ENCODE peak calls at places on chromosomes 7 and 10, in ten cellular contexts. One of them, this sample, is unnamed.

GRCh38 chr10:118799779-118800178 is 45.0 kb upstream of the CACUL1 start:
- DNase-seq in NCI-H774: no peak
- DNase-seq in IMR-90: peak; percentile 23
- DNase-seq in choroid plexus epithelial cell: peak; percentile 51
- DNase-seq in AG08396: no peak
- DNase-seq in NCI-H1105: no peak
- DNase-seq in cardiac fibroblast: peak; percentile 72
- DNase-seq in mesothelial cell of epicardium: no peak
- DNase-seq in PC-3: peak; percentile 71
- DNase-seq in sigmoid colon: no peak
- DNase-seq in this sample: no peak

GRCh38 chr7:48040944-48041664 is 5.8 kb downstream of the C7orf57 start:
- DNase-seq in NCI-H774: no peak
- DNase-seq in IMR-90: no peak
- DNase-seq in choroid plexus epithelial cell: no peak
- DNase-seq in AG08396: no peak
- DNase-seq in NCI-H1105: no peak
- DNase-seq in cardiac fibroblast: no peak
- DNase-seq in mesothelial cell of epicardium: no peak
- DNase-seq in PC-3: no peak
- DNase-seq in sigmoid colon: no peak
- DNase-seq in this sample: no peak

GRCh38 chr7:17384400-17384799 is 85.9 kb downstream of the AHR start:
- DNase-seq in NCI-H774: no peak
- DNase-seq in IMR-90: no peak
- DNase-seq in choroid plexus epithelial cell: no peak
- DNase-seq in AG08396: no peak
- DNase-seq in NCI-H1105: no peak
- DNase-seq in cardiac fibroblast: no peak
- DNase-seq in mesothelial cell of epicardium: no peak
- DNase-seq in PC-3: peak; percentile 49
- DNase-seq in sigmoid colon: no peak
- DNase-seq in this sample: no peak

GRCh38 chr10:121891103-121891502 is 36.7 kb downstream of the ATE1 start:
- DNase-seq in NCI-H774: no peak
- DNase-seq in IMR-90: no peak
- DNase-seq in choroid plexus epithelial cell: no peak
- DNase-seq in AG08396: no peak
- DNase-seq in NCI-H1105: no peak
- DNase-seq in cardiac fibroblast: no peak
- DNase-seq in mesothelial cell of epicardium: no peak
- DNase-seq in PC-3: no peak
- DNase-seq in sigmoid colon: no peak
- DNase-seq in this sample: no peak

GRCh38 chr7:96495751-96496216 is 173.9 kb upstream of the SLC25A13 start:
- DNase-seq in NCI-H774: peak; percentile 74
- DNase-seq in IMR-90: no peak
- DNase-seq in choroid plexus epithelial cell: no peak
- DNase-seq in AG08396: no peak
- DNase-seq in NCI-H1105: peak; percentile 74
- DNase-seq in cardiac fibroblast: no peak
- DNase-seq in mesothelial cell of epicardium: no peak
- DNase-seq in PC-3: peak; percentile 65
- DNase-seq in sigmoid colon: no peak
- DNase-seq in this sample: peak; percentile 87

GRCh38 chr10:89904755-89905154 is 203.4 kb downstream of the KIF20B start:
- DNase-seq in NCI-H774: no peak
- DNase-seq in IMR-90: no peak
- DNase-seq in choroid plexus epithelial cell: no peak
- DNase-seq in AG08396: no peak
- DNase-seq in NCI-H1105: no peak
- DNase-seq in cardiac fibroblast: peak; percentile 29
- DNase-seq in mesothelial cell of epicardium: no peak
- DNase-seq in PC-3: peak; percentile 32
- DNase-seq in sigmoid colon: no peak
- DNase-seq in this sample: no peak

GRCh38 chr10:110005716-110006115 is 2.1 kb upstream of the ADD3 start:
- DNase-seq in NCI-H774: no peak
- DNase-seq in IMR-90: peak; percentile 88
- DNase-seq in choroid plexus epithelial cell: peak; percentile 89
- DNase-seq in AG08396: peak; percentile 46
- DNase-seq in NCI-H1105: no peak
- DNase-seq in cardiac fibroblast: peak; percentile 85
- DNase-seq in mesothelial cell of epicardium: no peak
- DNase-seq in PC-3: no peak
- DNase-seq in sigmoid colon: peak; percentile 70
- DNase-seq in this sample: no peak

GRCh38 chr7:47796347-47796746 is 151.9 kb downstream of the PKD1L1 start:
- DNase-seq in NCI-H774: no peak
- DNase-seq in IMR-90: peak; percentile 59
- DNase-seq in choroid plexus epithelial cell: no peak
- DNase-seq in AG08396: no peak
- DNase-seq in NCI-H1105: no peak
- DNase-seq in cardiac fibroblast: no peak
- DNase-seq in mesothelial cell of epicardium: no peak
- DNase-seq in PC-3: no peak
- DNase-seq in sigmoid colon: no peak
- DNase-seq in this sample: no peak

GRCh38 chr7:3979956-3980643 is 679.0 kb downstream of the SDK1 start:
- DNase-seq in NCI-H774: no peak
- DNase-seq in IMR-90: no peak
- DNase-seq in choroid plexus epithelial cell: no peak
- DNase-seq in AG08396: no peak
- DNase-seq in NCI-H1105: no peak
- DNase-seq in cardiac fibroblast: peak; percentile 19
- DNase-seq in mesothelial cell of epicardium: no peak
- DNase-seq in PC-3: no peak
- DNase-seq in sigmoid colon: no peak
- DNase-seq in this sample: no peak